ENCODE peak calls at places on chromosome 16, in nine cellular contexts. One of them, this sample, is unnamed.

GRCh38 chr16:58119509-58119845 is 9.7 kb downstream of the CFAP20 start:
- DNase-seq in right atrium auricular region: no peak
- DNase-seq in ovary: no peak
- DNase-seq in left ventricle myocardium inferior: no peak
- DNase-seq in lung: no peak
- DNase-seq in cardiac muscle cell: no peak
- DNase-seq in dorsolateral prefrontal cortex: no peak
- DNase-seq in fibroblast of lung: no peak
- DNase-seq in IMR-90: no peak
- DNase-seq in this sample: no peak

GRCh38 chr16:88535181-88535856 is 34.9 kb upstream of the ZC3H18 start:
- DNase-seq in ovary: peak
- DNase-seq in left ventricle myocardium inferior: no peak
- DNase-seq in lung: no peak
- DNase-seq in IMR-90: no peak
- DNase-seq in dorsolateral prefrontal cortex: peak
- DNase-seq in cardiac muscle cell: no peak
- DNase-seq in right atrium auricular region: no peak
- DNase-seq in fibroblast of lung: no peak
- DNase-seq in this sample: no peak

GRCh38 chr16:57485916-57486857 is at the start of gene DOK4:
- DNase-seq in dorsolateral prefrontal cortex: peak
- DNase-seq in right atrium auricular region: no peak
- DNase-seq in lung: peak
- DNase-seq in left ventricle myocardium inferior: peak
- DNase-seq in fibroblast of lung: peak
- DNase-seq in IMR-90: peak
- DNase-seq in ovary: peak
- DNase-seq in cardiac muscle cell: peak
- DNase-seq in this sample: peak

GRCh38 chr16:85969591-85969990 is 70.6 kb downstream of the IRF8 start:
- DNase-seq in fibroblast of lung: peak
- DNase-seq in cardiac muscle cell: peak
- DNase-seq in left ventricle myocardium inferior: no peak
- DNase-seq in dorsolateral prefrontal cortex: no peak
- DNase-seq in IMR-90: peak
- DNase-seq in ovary: no peak
- DNase-seq in lung: no peak
- DNase-seq in right atrium auricular region: no peak
- DNase-seq in this sample: no peak

GRCh38 chr16:84751947-84752346 is 52.1 kb downstream of the USP10 start:
- DNase-seq in ovary: no peak
- DNase-seq in fibroblast of lung: no peak
- DNase-seq in left ventricle myocardium inferior: no peak
- DNase-seq in cardiac muscle cell: no peak
- DNase-seq in IMR-90: no peak
- DNase-seq in dorsolateral prefrontal cortex: no peak
- DNase-seq in right atrium auricular region: peak
- DNase-seq in lung: no peak
- DNase-seq in this sample: no peak

GRCh38 chr16:50506543-50506937 is 41.7 kb upstream of the NKD1 start:
- DNase-seq in fibroblast of lung: no peak
- DNase-seq in lung: no peak
- DNase-seq in cardiac muscle cell: no peak
- DNase-seq in left ventricle myocardium inferior: no peak
- DNase-seq in right atrium auricular region: peak
- DNase-seq in IMR-90: no peak
- DNase-seq in ovary: no peak
- DNase-seq in dorsolateral prefrontal cortex: no peak
- DNase-seq in this sample: no peak

GRCh38 chr16:66603537-66604375 is 748 bp upstream of the CMTM3 start:
- DNase-seq in dorsolateral prefrontal cortex: no peak
- DNase-seq in IMR-90: peak
- DNase-seq in lung: peak
- DNase-seq in fibroblast of lung: peak
- DNase-seq in right atrium auricular region: peak
- DNase-seq in left ventricle myocardium inferior: peak
- DNase-seq in ovary: peak
- DNase-seq in cardiac muscle cell: peak
- DNase-seq in this sample: peak

GRCh38 chr16:58211245-58211644 is 13.3 kb upstream of the CSNK2A2 start:
- DNase-seq in lung: no peak
- DNase-seq in dorsolateral prefrontal cortex: no peak
- DNase-seq in left ventricle myocardium inferior: no peak
- DNase-seq in IMR-90: no peak
- DNase-seq in ovary: no peak
- DNase-seq in right atrium auricular region: no peak
- DNase-seq in cardiac muscle cell: no peak
- DNase-seq in fibroblast of lung: no peak
- DNase-seq in this sample: no peak

GRCh38 chr16:49471038-49471727 is 97.6 kb downstream of the C16orf78 start:
- DNase-seq in cardiac muscle cell: no peak
- DNase-seq in ovary: no peak
- DNase-seq in left ventricle myocardium inferior: no peak
- DNase-seq in fibroblast of lung: no peak
- DNase-seq in IMR-90: no peak
- DNase-seq in lung: peak
- DNase-seq in dorsolateral prefrontal cortex: no peak
- DNase-seq in right atrium auricular region: peak
- DNase-seq in this sample: no peak

GRCh38 chr16:27838536-27839175 is 224.9 kb downstream of the GSG1L start:
- DNase-seq in lung: no peak
- DNase-seq in dorsolateral prefrontal cortex: peak
- DNase-seq in ovary: no peak
- DNase-seq in right atrium auricular region: no peak
- DNase-seq in fibroblast of lung: no peak
- DNase-seq in cardiac muscle cell: no peak
- DNase-seq in left ventricle myocardium inferior: no peak
- DNase-seq in IMR-90: no peak
- DNase-seq in this sample: no peak

GRCh38 chr16:8686879-8687278 is 12.5 kb downstream of the ABAT start:
- DNase-seq in ovary: no peak
- DNase-seq in cardiac muscle cell: no peak
- DNase-seq in dorsolateral prefrontal cortex: no peak
- DNase-seq in lung: no peak
- DNase-seq in IMR-90: no peak
- DNase-seq in fibroblast of lung: no peak
- DNase-seq in right atrium auricular region: no peak
- DNase-seq in left ventricle myocardium inferior: no peak
- DNase-seq in this sample: no peak

GRCh38 chr16:82703156-82703555 is 76.4 kb downstream of the CDH13 start:
- DNase-seq in cardiac muscle cell: no peak
- DNase-seq in fibroblast of lung: no peak
- DNase-seq in ovary: no peak
- DNase-seq in IMR-90: no peak
- DNase-seq in left ventricle myocardium inferior: no peak
- DNase-seq in lung: no peak
- DNase-seq in dorsolateral prefrontal cortex: no peak
- DNase-seq in right atrium auricular region: no peak
- DNase-seq in this sample: no peak

GRCh38 chr16:71726491-71727319 is 2.2 kb upstream of the PHLPP2 start:
- DNase-seq in ovary: no peak
- DNase-seq in dorsolateral prefrontal cortex: no peak
- DNase-seq in lung: no peak
- DNase-seq in left ventricle myocardium inferior: no peak
- DNase-seq in fibroblast of lung: no peak
- DNase-seq in right atrium auricular region: no peak
- DNase-seq in IMR-90: no peak
- DNase-seq in cardiac muscle cell: no peak
- DNase-seq in this sample: no peak

GRCh38 chr16:22022151-22022550 is 14.2 kb downstream of the MOSMO start:
- DNase-seq in lung: no peak
- DNase-seq in right atrium auricular region: no peak
- DNase-seq in IMR-90: no peak
- DNase-seq in dorsolateral prefrontal cortex: no peak
- DNase-seq in left ventricle myocardium inferior: no peak
- DNase-seq in fibroblast of lung: no peak
- DNase-seq in cardiac muscle cell: no peak
- DNase-seq in ovary: no peak
- DNase-seq in this sample: no peak

GRCh38 chr16:66927012-66927436 is 1.7 kb upstream of the RRAD start:
- DNase-seq in cardiac muscle cell: peak
- DNase-seq in left ventricle myocardium inferior: peak
- DNase-seq in fibroblast of lung: peak
- DNase-seq in dorsolateral prefrontal cortex: no peak
- DNase-seq in right atrium auricular region: no peak
- DNase-seq in lung: peak
- DNase-seq in ovary: no peak
- DNase-seq in IMR-90: peak
- DNase-seq in this sample: peak

GRCh38 chr16:22262460-22262859 is 34.7 kb upstream of the POLR3E start:
- DNase-seq in cardiac muscle cell: no peak
- DNase-seq in ovary: no peak
- DNase-seq in IMR-90: peak
- DNase-seq in fibroblast of lung: peak
- DNase-seq in lung: no peak
- DNase-seq in right atrium auricular region: no peak
- DNase-seq in dorsolateral prefrontal cortex: no peak
- DNase-seq in left ventricle myocardium inferior: no peak
- DNase-seq in this sample: no peak

GRCh38 chr16:88922114-88922825 is 54.7 kb downstream of the CBFA2T3 start:
- DNase-seq in fibroblast of lung: peak
- DNase-seq in lung: peak
- DNase-seq in left ventricle myocardium inferior: peak
- DNase-seq in ovary: no peak
- DNase-seq in dorsolateral prefrontal cortex: no peak
- DNase-seq in cardiac muscle cell: peak
- DNase-seq in IMR-90: peak
- DNase-seq in right atrium auricular region: peak
- DNase-seq in this sample: peak

GRCh38 chr16:46743232-46743719 is 4.9 kb downstream of the MYLK3 start:
- DNase-seq in dorsolateral prefrontal cortex: no peak
- DNase-seq in left ventricle myocardium inferior: peak
- DNase-seq in fibroblast of lung: peak
- DNase-seq in cardiac muscle cell: peak
- DNase-seq in IMR-90: peak
- DNase-seq in ovary: no peak
- DNase-seq in lung: no peak
- DNase-seq in right atrium auricular region: no peak
- DNase-seq in this sample: peak

GRCh38 chr16:57480127-57480753 is 6.1 kb downstream of the DOK4 start:
- DNase-seq in dorsolateral prefrontal cortex: no peak
- DNase-seq in IMR-90: peak
- DNase-seq in ovary: no peak
- DNase-seq in fibroblast of lung: peak
- DNase-seq in left ventricle myocardium inferior: peak
- DNase-seq in cardiac muscle cell: peak
- DNase-seq in right atrium auricular region: no peak
- DNase-seq in lung: peak
- DNase-seq in this sample: no peak

GRCh38 chr16:6160303-6160702 is 1062.7 kb upstream of the EEF2KMT start:
- DNase-seq in right atrium auricular region: no peak
- DNase-seq in fibroblast of lung: peak
- DNase-seq in dorsolateral prefrontal cortex: no peak
- DNase-seq in lung: no peak
- DNase-seq in left ventricle myocardium inferior: no peak
- DNase-seq in cardiac muscle cell: no peak
- DNase-seq in ovary: no peak
- DNase-seq in IMR-90: no peak
- DNase-seq in this sample: no peak

GRCh38 chr16:76899767-76900166 is 291.2 kb upstream of the MON1B start:
- DNase-seq in lung: no peak
- DNase-seq in dorsolateral prefrontal cortex: no peak
- DNase-seq in left ventricle myocardium inferior: no peak
- DNase-seq in IMR-90: no peak
- DNase-seq in cardiac muscle cell: no peak
- DNase-seq in right atrium auricular region: no peak
- DNase-seq in ovary: no peak
- DNase-seq in fibroblast of lung: no peak
- DNase-seq in this sample: no peak

GRCh38 chr16:11020792-11021440 is 76.6 kb downstream of the CLEC16A start:
- DNase-seq in fibroblast of lung: no peak
- DNase-seq in cardiac muscle cell: no peak
- DNase-seq in dorsolateral prefrontal cortex: no peak
- DNase-seq in lung: no peak
- DNase-seq in left ventricle myocardium inferior: no peak
- DNase-seq in ovary: no peak
- DNase-seq in right atrium auricular region: no peak
- DNase-seq in IMR-90: no peak
- DNase-seq in this sample: no peak
- H3K27ac ChIP-seq in fibroblast of lung: no peak
- H3K27ac ChIP-seq in cardiac muscle cell: no peak
- H3K27ac ChIP-seq in dorsolateral prefrontal cortex: no peak
- H3K27ac ChIP-seq in lung: no peak
- H3K27ac ChIP-seq in left ventricle myocardium inferior: no peak
- H3K27ac ChIP-seq in ovary: no peak
- H3K27ac ChIP-seq in right atrium auricular region: no peak
- H3K27ac ChIP-seq in IMR-90: peak
- H3K27ac ChIP-seq in this sample: no peak

GRCh38 chr16:10183606-10183959 is 1.4 kb upstream of the GRIN2A start:
- DNase-seq in dorsolateral prefrontal cortex: no peak
- DNase-seq in ovary: no peak
- DNase-seq in cardiac muscle cell: no peak
- DNase-seq in right atrium auricular region: no peak
- DNase-seq in lung: no peak
- DNase-seq in fibroblast of lung: no peak
- DNase-seq in IMR-90: no peak
- DNase-seq in left ventricle myocardium inferior: no peak
- DNase-seq in this sample: no peak
- H3K4me3 ChIP-seq in dorsolateral prefrontal cortex: peak
- H3K4me3 ChIP-seq in ovary: no peak
- H3K4me3 ChIP-seq in cardiac muscle cell: no peak
- H3K4me3 ChIP-seq in right atrium auricular region: no peak
- H3K4me3 ChIP-seq in lung: no peak
- H3K4me3 ChIP-seq in fibroblast of lung: no peak
- H3K4me3 ChIP-seq in IMR-90: no peak
- H3K4me3 ChIP-seq in left ventricle myocardium inferior: no peak
- H3K4me3 ChIP-seq in this sample: no peak

GRCh38 chr16:20755238-20755637 is 8.6 kb upstream of the ACSM3 start:
- DNase-seq in ovary: no peak
- DNase-seq in fibroblast of lung: no peak
- DNase-seq in right atrium auricular region: no peak
- DNase-seq in lung: no peak
- DNase-seq in left ventricle myocardium inferior: no peak
- DNase-seq in dorsolateral prefrontal cortex: no peak
- DNase-seq in cardiac muscle cell: no peak
- DNase-seq in IMR-90: no peak
- DNase-seq in this sample: no peak
- H3K27ac ChIP-seq in ovary: no peak
- H3K27ac ChIP-seq in fibroblast of lung: no peak
- H3K27ac ChIP-seq in right atrium auricular region: no peak
- H3K27ac ChIP-seq in lung: no peak
- H3K27ac ChIP-seq in left ventricle myocardium inferior: no peak
- H3K27ac ChIP-seq in dorsolateral prefrontal cortex: no peak
- H3K27ac ChIP-seq in cardiac muscle cell: no peak
- H3K27ac ChIP-seq in IMR-90: no peak
- H3K27ac ChIP-seq in this sample: no peak

DNA sequence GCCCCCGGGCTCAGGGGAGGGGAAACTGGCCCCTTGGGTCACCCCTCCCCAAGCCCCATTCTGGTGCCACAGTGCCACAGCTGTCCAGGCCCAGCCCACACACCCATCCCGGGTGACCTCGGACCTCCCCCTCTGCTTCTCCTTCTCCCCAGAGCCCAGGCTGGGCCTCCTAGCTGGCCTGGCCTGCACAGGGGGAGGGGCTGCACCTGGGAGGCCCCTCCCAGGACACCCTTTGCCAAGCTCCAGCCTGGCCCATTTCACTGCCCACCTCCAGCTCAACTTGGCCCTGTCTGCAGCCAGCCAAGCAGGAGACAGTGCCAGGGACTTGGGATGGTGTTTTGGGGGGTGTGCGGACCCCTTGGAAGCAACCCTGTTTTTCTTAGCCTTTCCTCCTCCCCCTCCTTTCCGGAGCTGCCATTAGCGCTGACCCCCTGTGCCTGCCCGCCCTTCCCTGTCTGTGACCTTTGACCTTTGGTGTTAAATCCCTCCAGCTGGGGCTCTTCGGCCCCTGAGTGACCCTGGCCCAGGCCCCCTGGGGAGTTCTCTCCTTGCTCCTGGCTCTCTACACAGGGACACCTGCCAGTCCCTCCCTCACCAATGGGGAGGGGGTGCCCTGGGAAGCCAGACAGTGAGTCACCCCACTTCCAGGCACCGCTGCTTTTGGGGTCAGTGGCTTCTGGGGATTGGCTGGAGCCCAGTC is 1.8 kb downstream of the GLIS2 start:
- DNase-seq in lung: no peak
- DNase-seq in dorsolateral prefrontal cortex: no peak
- DNase-seq in left ventricle myocardium inferior: no peak
- DNase-seq in cardiac muscle cell: peak
- DNase-seq in fibroblast of lung: peak
- DNase-seq in ovary: peak
- DNase-seq in IMR-90: no peak
- DNase-seq in right atrium auricular region: no peak
- DNase-seq in this sample: no peak
- H3K4me3 ChIP-seq in lung: peak
- H3K4me3 ChIP-seq in dorsolateral prefrontal cortex: peak
- H3K4me3 ChIP-seq in left ventricle myocardium inferior: peak
- H3K4me3 ChIP-seq in cardiac muscle cell: peak
- H3K4me3 ChIP-seq in fibroblast of lung: peak
- H3K4me3 ChIP-seq in ovary: peak
- H3K4me3 ChIP-seq in IMR-90: peak
- H3K4me3 ChIP-seq in right atrium auricular region: peak
- H3K4me3 ChIP-seq in this sample: peak